ENCODE peak calls at places on chromosomes 6 and 20, in five cellular contexts. B is tibial nerve, H is heart right ventricle, Q is GM23338, Z is PC-9. D is an unnamed sample.

GRCh38 chr6:149716584-149716983 is 1.3 kb downstream of the LATS1 start:
- DNase-seq in Q (no peak), Z (no peak), B (no peak), H (no peak), D (no peak)

GRCh38 chr20:19583532-19584175 is 174.4 kb upstream of the RIN2 start:
- DNase-seq in Q (peak; percentile 91), B (peak; percentile 41), H (peak; percentile 54), Z (peak; percentile 31), D (peak; percentile 7)

GRCh38 chr6:52562915-52563314 is 13.9 kb downstream of the TRAM2 start:
- DNase-seq in H (no peak), Z (no peak), B (no peak), Q (no peak), D (no peak)

GRCh38 chr20:25346349-25346748 is 44.3 kb downstream of the ABHD12 start:
- DNase-seq in Q (no peak), Z (no peak), B (no peak), H (no peak), D (no peak)

GRCh38 chr6:45187841-45188240 is 140.3 kb upstream of the RUNX2 start:
- DNase-seq in B (no peak), H (no peak), Z (no peak), Q (no peak), D (no peak)

GRCh38 chr6:57242505-57242904 is 20.4 kb upstream of the RAB23 start:
- DNase-seq in H (no peak), Q (no peak), Z (no peak), B (no peak), D (no peak)

GRCh38 chr6:102525336-102525735 is 1131.8 kb downstream of the GRIK2 start:
- DNase-seq in Q (no peak), Z (no peak), H (no peak), B (no peak), D (no peak)

GRCh38 chr20:44600758-44601562 is 18.6 kb downstream of the PKIG start:
- DNase-seq in H (peak; percentile 64), Z (no peak), B (no peak), Q (no peak), D (no peak)

GRCh38 chr20:32576560-32576959 is 8.6 kb downstream of the NOL4L start:
- DNase-seq in B (no peak), H (no peak), Q (no peak), Z (no peak), D (no peak)

GRCh38 chr20:32575805-32576204 is 9.3 kb downstream of the NOL4L start:
- DNase-seq in B (no peak), Z (no peak), Q (no peak), H (no peak), D (no peak)

GRCh38 chr20:32577023-32577422 is 8.1 kb downstream of the NOL4L start:
- DNase-seq in Q (peak; percentile 50), Z (no peak), B (no peak), H (no peak), D (no peak)

GRCh38 chr20:32574296-32575226 is 10.6 kb downstream of the NOL4L start:
- DNase-seq in Q (peak; percentile 59), B (no peak), H (peak; percentile 16), Z (peak; percentile 63), D (no peak)

DNA sequence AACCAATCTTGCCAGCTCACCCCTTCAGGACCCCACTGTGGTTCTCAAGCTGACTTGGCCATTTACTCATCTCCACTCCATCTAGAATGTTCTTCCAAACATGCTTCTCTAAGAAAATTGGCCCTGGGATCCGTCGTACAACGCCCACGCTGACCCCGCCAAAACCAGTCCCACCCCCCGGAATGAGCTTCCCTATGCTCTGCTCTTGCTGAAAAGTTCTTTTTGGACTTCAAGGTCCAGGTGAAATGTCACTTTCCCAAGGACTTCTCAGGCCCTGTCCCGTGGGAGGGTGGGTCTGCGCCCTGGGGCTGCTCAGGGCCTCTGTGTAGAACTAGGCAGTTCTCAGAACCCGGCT is 9.9 kb downstream of the NOL4L start:
- DNase-seq in Q (no peak), Z (no peak), H (no peak), B (no peak), D (no peak)
- H3K27ac ChIP-seq in Q (no peak overlapping the region), Z (no peak overlapping the region), H (no peak overlapping the region), B (no peak overlapping the region), D (no peak overlapping the region)

DNA sequence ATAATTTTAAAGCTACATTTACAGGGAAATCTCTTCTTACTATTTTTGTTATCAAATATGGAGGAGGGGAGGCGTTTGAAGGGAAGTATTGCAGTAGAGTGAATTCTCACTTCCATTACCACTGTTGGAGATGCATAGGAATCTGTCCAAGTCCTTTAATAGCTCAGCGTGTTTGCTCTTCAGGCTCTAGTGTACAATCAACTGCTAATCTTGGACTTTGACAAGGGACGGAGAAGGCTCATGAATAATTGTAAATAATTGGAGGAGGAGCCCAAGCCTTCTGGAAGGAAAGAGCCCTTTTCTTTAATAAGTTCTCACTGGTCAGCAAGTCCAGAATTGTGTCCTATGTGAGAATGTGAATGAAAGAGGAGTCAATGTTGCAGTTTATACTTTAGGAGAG is 16.2 kb upstream of the TSBP1 start:
- DNase-seq in Z (no peak), B (no peak), Q (no peak), H (no peak), D (no peak)
- H3K4me1 ChIP-seq in Z (no peaks in the 10 kb centered on the region), B (no peaks in the 10 kb centered on the region), Q (no peaks in the 10 kb centered on the region), H (peaks cover 10% of the 10 kb centered on the region), D (no peaks in the 10 kb centered on the region)

GRCh38 chr6:141610741-141611140 is 522.0 kb upstream of the GJE1 start:
- DNase-seq in Z (peak; percentile 1), Q (peak; percentile 52), H (no peak), B (no peak), D (no peak)
- TF ChIP-seq CTCF in Z (peak; percentile 24), Q (peak; percentile 57), H (no peak), B (no peak), D (no peak)

DNA sequence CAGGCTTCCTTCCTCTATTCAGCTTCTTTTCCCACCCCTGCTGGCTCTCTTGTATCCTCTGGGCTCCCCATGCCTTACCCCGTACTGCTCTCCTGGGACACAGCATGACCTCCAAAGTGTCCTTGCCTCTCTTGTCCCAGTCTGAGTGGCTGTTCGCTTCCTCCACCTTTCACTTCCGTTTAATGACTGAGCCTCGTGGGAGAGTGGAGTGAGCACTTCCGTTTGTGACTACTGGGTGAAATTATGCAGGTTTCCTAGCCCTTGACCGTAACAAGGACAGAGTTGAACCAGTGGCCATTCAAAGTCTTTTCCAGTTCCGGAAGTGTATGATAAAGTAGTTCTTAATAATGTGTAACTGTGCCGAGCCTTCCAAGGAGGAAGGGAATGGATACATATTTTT is 109.2 kb downstream of the ARID1B start:
- DNase-seq in Q (no peak), H (peak; percentile 60), B (no peak), Z (no peak), D (no peak)
- H3K27ac ChIP-seq in Q (no peak overlapping the region), H (peak overlapping the region; percentile 56), B (no peak overlapping the region), Z (no peak overlapping the region), D (no peak overlapping the region)

GRCh38 chr6:13284646-13285045 is 43.7 kb downstream of the TBC1D7 start:
- DNase-seq in Z (no peak), H (no peak), B (no peak), Q (no peak), D (no peak)

GRCh38 chr6:13283340-13283739 is 45.0 kb downstream of the TBC1D7 start:
- DNase-seq in B (no peak), H (no peak), Q (no peak), Z (no peak), D (no peak)

GRCh38 chr6:13286185-13286584 is 42.2 kb downstream of the TBC1D7 start:
- DNase-seq in Z (no peak), Q (no peak), H (no peak), B (no peak), D (no peak)

GRCh38 chr6:13287104-13287503 is 41.2 kb downstream of the TBC1D7 start:
- DNase-seq in Q (no peak), H (no peak), Z (no peak), B (no peak), D (no peak)

GRCh38 chr6:13285705-13286104 is 42.6 kb downstream of the TBC1D7 start:
- DNase-seq in Q (no peak), H (no peak), B (no peak), Z (no peak), D (no peak)
- H3K4me1 ChIP-seq in Q (peaks cover 5% of the 10 kb centered on the region), H (no peaks in the 10 kb centered on the region), B (no peaks in the 10 kb centered on the region), Z (no peaks in the 10 kb centered on the region), D (peaks cover 28% of the 10 kb centered on the region)

DNA sequence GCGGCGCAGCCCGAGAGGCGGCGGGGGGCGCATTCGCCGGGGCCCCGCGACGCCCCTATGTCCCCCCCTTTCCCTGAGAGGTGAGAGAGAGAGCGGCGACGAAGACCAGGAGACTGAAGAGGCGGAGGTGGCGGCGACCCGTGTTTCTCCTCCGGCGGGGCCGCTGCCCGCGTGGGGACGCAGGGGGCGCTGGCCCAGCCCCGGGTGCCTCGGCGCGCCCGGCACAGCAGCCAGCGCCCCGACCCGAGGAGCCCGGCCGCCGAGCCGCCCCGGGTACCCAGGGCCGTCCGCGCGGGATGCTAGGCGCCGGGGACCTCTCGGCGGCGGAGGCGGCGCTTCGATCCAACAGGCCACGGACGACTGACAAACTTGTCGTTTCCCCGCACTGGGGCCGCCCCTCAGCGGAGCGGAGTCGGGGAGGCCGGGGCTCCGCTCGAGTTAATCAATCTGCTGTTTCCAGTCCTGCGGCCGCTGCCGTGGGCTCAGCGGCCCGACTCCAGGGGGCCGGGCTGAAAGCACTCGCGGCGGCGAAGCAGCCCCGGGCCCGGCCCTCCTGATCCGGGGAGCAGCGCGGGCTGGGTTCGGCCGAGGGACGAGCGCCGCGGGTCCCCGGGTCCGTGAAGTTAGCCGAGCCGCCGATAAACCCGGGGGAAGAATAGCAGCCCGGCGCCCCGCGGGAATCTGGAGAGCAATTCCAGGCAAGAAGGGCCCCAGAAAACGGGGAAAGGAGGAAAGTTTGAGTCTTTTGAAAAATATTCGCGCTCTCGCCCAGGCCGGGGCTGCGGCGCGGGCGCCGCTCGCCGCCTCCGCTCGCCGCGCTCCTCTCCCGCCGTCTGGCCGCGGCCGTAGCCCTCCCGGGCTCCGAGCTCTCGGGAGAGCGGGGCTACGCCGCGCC is 595 bp downstream of the MDGA1 start:
- DNase-seq in B (no peak), Q (no peak), Z (peak; percentile 23), H (no peak), D (no peak)
- TF ChIP-seq CTCF in B (peak; percentile 31), Q (no peak), Z (no peak), H (no peak), D (peak; percentile 20)

DNA sequence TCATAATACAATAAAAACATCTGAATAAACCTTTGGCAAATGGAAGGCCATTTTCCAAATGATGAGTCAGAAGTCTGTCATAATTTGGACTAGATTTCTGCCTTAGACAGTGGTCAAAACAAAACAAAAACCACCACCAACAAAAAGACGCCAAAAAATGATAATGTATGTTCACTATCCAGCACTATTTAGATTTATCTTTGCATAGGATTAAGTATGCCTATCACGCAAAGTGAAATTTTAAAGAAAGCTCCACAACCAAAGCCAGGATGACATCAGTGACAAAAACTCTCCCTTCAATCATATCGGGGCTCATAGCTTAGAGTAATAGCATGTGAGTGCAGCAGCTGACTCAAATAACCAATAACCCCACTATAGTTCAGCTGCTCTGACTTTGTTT is 201.9 kb downstream of the MOXD1 start:
- DNase-seq in B (no peak), Z (no peak), Q (no peak), H (no peak), D (no peak)
- H3K27ac ChIP-seq in B (no peak overlapping the region), Z (no peak overlapping the region), Q (no peak overlapping the region), H (peak overlapping the region; percentile 61), D (peak overlapping the region; percentile 40)

DNA sequence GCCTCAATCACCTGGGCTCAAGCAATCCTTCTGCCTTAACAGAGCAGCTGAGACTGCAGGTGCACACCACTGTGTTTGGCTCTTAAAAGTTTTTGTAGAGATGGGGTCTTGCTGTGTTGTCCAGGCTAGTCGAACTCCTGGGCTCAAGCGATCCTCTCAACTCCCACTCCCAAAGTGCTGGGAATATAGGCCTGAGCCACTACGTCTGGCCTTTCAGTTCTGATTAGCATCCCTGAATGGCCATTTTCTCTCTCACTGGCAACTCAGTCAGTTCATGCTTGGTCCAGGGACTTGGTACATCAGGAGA is 28.5 kb downstream of the DNMT3B start:
- DNase-seq in B (no peak), Z (no peak), H (no peak), Q (no peak), D (no peak)
- H3K4me1 ChIP-seq in B (peaks cover 22% of the 10 kb centered on the region), Z (no peaks in the 10 kb centered on the region), H (peaks cover 20% of the 10 kb centered on the region), Q (peaks cover 60% of the 10 kb centered on the region), D (no peaks in the 10 kb centered on the region)

D was measured in thoracic aorta.